ENCODE peak calls at places on chromosome 6, in six cellular contexts. I, L, N, K, Q and V are unnamed samples.

GRCh38 chr6:146209942-146210341 is 181.1 kb downstream of the GRM1 start:
- DNase-seq in I (no peak), L (no peak), N (no peak), K (no peak), Q (no peak), V (no peak)

GRCh38 chr6:109690373-109690739 is 646 bp downstream of the AK9 start:
- DNase-seq in I (peak), L (peak), N (peak), K (no peak), Q (peak), V (peak)

GRCh38 chr6:90028995-90029635 is 134.8 kb downstream of the GJA10 start:
- DNase-seq in I (no peak), L (no peak), N (no peak), K (no peak), Q (no peak), V (no peak)

GRCh38 chr6:5998236-5998635 is 8.5 kb downstream of the NRN1 start:
- DNase-seq in I (no peak), L (no peak), N (no peak), K (no peak), Q (no peak), V (no peak)

GRCh38 chr6:467671-468082 is 76.1 kb downstream of the IRF4 start:
- DNase-seq in I (no peak), L (no peak), N (no peak), K (no peak), Q (no peak), V (no peak)

GRCh38 chr6:150867117-150867516 is 1.6 kb downstream of the MTHFD1L start:
- DNase-seq in I (no peak), L (no peak), N (no peak), K (no peak), Q (no peak), V (no peak)

GRCh38 chr6:2963756-2964155 is 7.6 kb downstream of the SERPINB6 start:
- DNase-seq in I (no peak), L (no peak), N (no peak), K (no peak), Q (no peak), V (no peak)

GRCh38 chr6:166954118-166954713 is 2.1 kb downstream of the RNASET2 start:
- DNase-seq in I (no peak), L (no peak), N (no peak), K (no peak), Q (no peak), V (no peak)

GRCh38 chr6:118218156-118218555 is 311.1 kb downstream of the SLC35F1 start:
- DNase-seq in I (no peak), L (no peak), N (no peak), K (no peak), Q (no peak), V (no peak)

GRCh38 chr6:7107578-7108195 is at the start of gene RREB1:
- DNase-seq in I (peak), L (peak), N (peak), K (no peak), Q (no peak), V (peak)

GRCh38 chr6:23006656-23007055 is 437.3 kb downstream of the HDGFL1 start:
- DNase-seq in I (no peak), L (no peak), N (no peak), K (no peak), Q (no peak), V (no peak)

GRCh38 chr6:27474172-27474465 is 1.2 kb upstream of the ZNF184 start:
- DNase-seq in I (no peak), L (no peak), N (no peak), K (no peak), Q (no peak), V (no peak)

GRCh38 chr6:41736800-41737555 is 1.6 kb upstream of the TFEB start:
- DNase-seq in I (no peak), L (no peak), N (no peak), K (no peak), Q (no peak), V (no peak)

GRCh38 chr6:330948-331347 is 38.7 kb downstream of the DUSP22 start:
- DNase-seq in I (no peak), L (no peak), N (no peak), K (no peak), Q (no peak), V (no peak)

GRCh38 chr6:1235825-1236224 is 76.1 kb upstream of the FOXQ1 start:
- DNase-seq in I (no peak), L (no peak), N (no peak), K (no peak), Q (no peak), V (no peak)

GRCh38 chr6:45587229-45588060 is 209.7 kb upstream of the SUPT3H start:
- DNase-seq in I (no peak), L (no peak), N (no peak), K (no peak), Q (no peak), V (no peak)

GRCh38 chr6:26420607-26421235 is 18.6 kb downstream of the BTN3A1 start:
- DNase-seq in I (peak), L (peak), N (no peak), K (no peak), Q (no peak), V (no peak)

GRCh38 chr6:134936927-134937326 is 13.0 kb downstream of the ALDH8A1 start:
- DNase-seq in I (no peak), L (no peak), N (no peak), K (no peak), Q (no peak), V (no peak)

GRCh38 chr6:147508871-147509608 is 550 bp downstream of the SAMD5 start:
- DNase-seq in I (no peak), L (peak), N (peak), K (no peak), Q (no peak), V (peak)

GRCh38 chr6:137240168-137240567 is 21.0 kb upstream of the IFNGR1 start:
- DNase-seq in I (peak), L (no peak), N (no peak), K (no peak), Q (no peak), V (no peak)

GRCh38 chr6:160069050-160069454 is 52.6 kb upstream of the SLC22A1 start:
- DNase-seq in I (no peak), L (no peak), N (peak), K (peak), Q (no peak), V (peak)

GRCh38 chr6:25169551-25170335 is 109.4 kb upstream of the CARMIL1 start:
- DNase-seq in I (no peak), L (no peak), N (no peak), K (no peak), Q (no peak), V (no peak)

GRCh38 chr6:139820191-139820590 is 445.7 kb upstream of the CITED2 start:
- DNase-seq in I (no peak), L (no peak), N (no peak), K (no peak), Q (no peak), V (no peak)

GRCh38 chr6:70281923-70282902 is 20.7 kb downstream of the COL9A1 start:
- DNase-seq in I (no peak), L (peak), N (no peak), K (no peak), Q (peak), V (no peak)

GRCh38 chr6:215335-216034 is 76.8 kb upstream of the DUSP22 start:
- DNase-seq in I (no peak), L (no peak), N (no peak), K (peak), Q (no peak), V (no peak)

GRCh38 chr6:83633609-83634008 is 75.3 kb downstream of the SNAP91 start:
- DNase-seq in I (no peak), L (no peak), N (no peak), K (no peak), Q (no peak), V (no peak)

GRCh38 chr6:83636800-83637199 is 72.1 kb downstream of the SNAP91 start:
- DNase-seq in I (no peak), L (no peak), N (no peak), K (no peak), Q (no peak), V (no peak)

GRCh38 chr6:83633149-83633548 is 75.8 kb downstream of the SNAP91 start:
- DNase-seq in I (no peak), L (no peak), N (no peak), K (peak), Q (no peak), V (no peak)

GRCh38 chr6:83637953-83638352 is 70.9 kb downstream of the SNAP91 start:
- DNase-seq in I (no peak), L (no peak), N (no peak), K (no peak), Q (no peak), V (no peak)
- TF ChIP-seq TAF1 in I (no peak), L (no peak), N (no peak), K (no peak), Q (no peak), V (no peak)

GRCh38 chr6:154675602-154676088 is 57.6 kb upstream of the SCAF8 start:
- DNase-seq in I (peak), L (peak), N (peak), K (peak), Q (peak), V (peak)
- TF ChIP-seq POLR2A in I (no peak), L (no peak), N (no peak), K (no peak), Q (no peak), V (no peak)

DNA sequence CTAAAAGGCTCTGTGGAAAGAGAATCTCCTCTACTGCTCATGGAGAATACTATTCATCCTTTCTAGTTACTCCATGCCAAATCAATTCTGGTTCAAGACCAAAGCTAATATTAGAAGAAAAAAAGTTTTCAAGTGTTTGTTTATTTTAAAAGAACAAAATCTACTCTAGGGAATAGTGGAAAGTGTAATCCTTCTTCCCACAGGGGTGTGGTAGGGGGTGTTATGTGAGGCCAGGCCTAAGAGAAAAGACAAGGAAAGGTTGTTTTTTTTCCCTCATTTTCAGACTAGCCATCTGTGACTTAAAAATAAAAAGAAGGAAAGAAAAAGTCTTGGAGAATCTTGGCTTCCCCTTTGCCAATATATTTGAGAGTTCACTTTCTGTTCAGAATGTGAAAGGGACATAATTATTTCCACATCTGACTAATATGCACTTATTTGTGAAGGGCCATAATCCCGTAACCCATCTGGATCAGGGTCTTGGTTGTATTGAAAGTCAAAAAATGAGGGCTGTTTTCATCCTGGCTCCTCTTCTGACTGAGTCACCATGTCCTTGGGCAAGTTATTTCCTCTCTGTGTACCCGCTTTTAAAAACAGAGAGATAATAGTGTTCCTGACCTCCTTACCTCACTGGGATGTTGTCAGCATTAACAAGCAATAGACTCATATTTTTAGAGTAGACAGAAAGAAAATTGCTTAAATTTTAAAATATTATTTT is 233.8 kb downstream of the IBTK start:
- DNase-seq in I (peak), L (no peak), N (no peak), K (no peak), Q (no peak), V (no peak)
- TF ChIP-seq POLR2AphosphoS5 in I (no peak), L (no peak), N (no peak), K (no peak), Q (no peak), V (no peak)

GRCh38 chr6:169933251-169933821 is 181.9 kb downstream of the ERMARD start:
- DNase-seq in I (no peak), L (no peak), N (no peak), K (no peak), Q (no peak), V (no peak)
- TF ChIP-seq TAF1 in I (no peak), L (no peak), N (no peak), K (no peak), Q (no peak), V (no peak)

GRCh38 chr6:10411915-10412164 is 3.0 kb downstream of the TFAP2A start:
- DNase-seq in I (no peak), L (no peak), N (no peak), K (no peak), Q (no peak), V (no peak)
- TF ChIP-seq POLR2A in I (no peak), L (no peak), N (no peak), K (no peak), Q (no peak), V (no peak)

GRCh38 chr6:29739136-29739881 is 16.1 kb downstream of the HLA-F start:
- DNase-seq in I (peak), L (no peak), N (no peak), K (no peak), Q (no peak), V (no peak)

GRCh38 chr6:29742191-29742590 is 19.0 kb downstream of the HLA-F start:
- DNase-seq in I (no peak), L (no peak), N (no peak), K (no peak), Q (no peak), V (no peak)

GRCh38 chr6:29743025-29743424 is 19.8 kb downstream of the HLA-F start:
- DNase-seq in I (no peak), L (no peak), N (no peak), K (no peak), Q (no peak), V (no peak)

GRCh38 chr6:29737707-29738630 is 14.7 kb downstream of the HLA-F start:
- DNase-seq in I (peak), L (peak), N (peak), K (no peak), Q (no peak), V (peak)

DNA sequence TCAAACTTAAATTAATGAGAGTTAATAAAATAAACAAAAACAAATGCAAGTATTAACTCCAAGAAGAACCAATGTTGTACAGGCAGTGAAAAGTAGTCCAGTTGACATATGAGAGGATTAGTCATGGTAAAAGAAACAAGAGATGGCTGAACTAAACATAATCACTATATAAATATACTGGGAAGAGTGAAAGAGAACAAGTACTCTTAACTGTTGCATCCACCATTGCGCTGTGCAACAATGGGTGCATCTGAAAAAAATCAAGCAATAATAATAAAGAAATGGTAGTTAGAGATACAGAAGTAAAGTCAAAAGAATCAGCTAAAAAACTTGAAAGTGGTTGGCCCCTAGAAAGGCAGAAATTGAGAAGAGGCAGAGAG is 16.6 kb downstream of the HLA-F start:
- DNase-seq in I (no peak), L (no peak), N (no peak), K (no peak), Q (no peak), V (no peak)
- TF ChIP-seq POLR2AphosphoS5 in I (no peak), L (no peak), N (no peak), K (no peak), Q (no peak), V (no peak)

GRCh38 chr6:55919909-55920308 is 44.5 kb upstream of the BMP5 start:
- DNase-seq in I (no peak), L (no peak), N (no peak), K (no peak), Q (no peak), V (no peak)

GRCh38 chr6:55913213-55914195 is 38.1 kb upstream of the BMP5 start:
- DNase-seq in I (no peak), L (no peak), N (no peak), K (no peak), Q (peak), V (no peak)

GRCh38 chr6:55918639-55919038 is 43.2 kb upstream of the BMP5 start:
- DNase-seq in I (no peak), L (no peak), N (no peak), K (no peak), Q (no peak), V (no peak)

GRCh38 chr6:55917756-55918415 is 42.5 kb upstream of the BMP5 start:
- DNase-seq in I (no peak), L (no peak), N (no peak), K (no peak), Q (no peak), V (no peak)

GRCh38 chr6:55916188-55916587 is 40.8 kb upstream of the BMP5 start:
- DNase-seq in I (no peak), L (no peak), N (no peak), K (no peak), Q (no peak), V (no peak)
- TF ChIP-seq TAF1 in I (no peak), L (no peak), N (no peak), K (no peak), Q (no peak), V (no peak)